ENCODE peak calls at places on chromosome 12, in eight cellular contexts. One of them, this sample, is unnamed.

GRCh38 chr12:82527165-82527780 is 159.4 kb upstream of the TMTC2 start:
- DNase-seq in iris pigment epithelial cell: peak
- DNase-seq in T-helper 2 cell: no peak
- DNase-seq in retina: peak
- DNase-seq in stimulated activated naive CD8-positive, alpha-beta T cell treated with anti-CD3 and anti-CD28 coated beads, Interleukin-15, Interleukin-2, amounts not matched to agents 100 U/mL and 50 U/mL, for 24 hours: peak
- DNase-seq in HT-29: peak
- DNase-seq in naive B cell: no peak
- DNase-seq in stimulated activated CD8-positive, alpha-beta memory T cell treated with anti-CD3 and anti-CD28 coated beads, Interleukin-2, amount 100 ng/mL, for 1 hour: no peak
- DNase-seq in this sample: peak

GRCh38 chr12:54005531-54005852 is 3.3 kb upstream of the HOXC8 start:
- DNase-seq in iris pigment epithelial cell: no peak
- DNase-seq in T-helper 2 cell: no peak
- DNase-seq in HT-29: no peak
- DNase-seq in stimulated activated naive CD8-positive, alpha-beta T cell treated with anti-CD3 and anti-CD28 coated beads, Interleukin-15, Interleukin-2, amounts not matched to agents 100 U/mL and 50 U/mL, for 24 hours: no peak
- DNase-seq in retina: no peak
- DNase-seq in naive B cell: no peak
- DNase-seq in stimulated activated CD8-positive, alpha-beta memory T cell treated with anti-CD3 and anti-CD28 coated beads, Interleukin-2, amount 100 ng/mL, for 1 hour: no peak
- DNase-seq in this sample: no peak

GRCh38 chr12:78853231-78853630 is 11.3 kb upstream of the SYT1 start:
- DNase-seq in iris pigment epithelial cell: no peak
- DNase-seq in stimulated activated CD8-positive, alpha-beta memory T cell treated with anti-CD3 and anti-CD28 coated beads, Interleukin-2, amount 100 ng/mL, for 1 hour: no peak
- DNase-seq in naive B cell: no peak
- DNase-seq in stimulated activated naive CD8-positive, alpha-beta T cell treated with anti-CD3 and anti-CD28 coated beads, Interleukin-15, Interleukin-2, amounts not matched to agents 100 U/mL and 50 U/mL, for 24 hours: no peak
- DNase-seq in retina: no peak
- DNase-seq in HT-29: no peak
- DNase-seq in T-helper 2 cell: no peak
- DNase-seq in this sample: no peak

GRCh38 chr12:47302111-47302597 is 222.4 kb upstream of the AMIGO2 start:
- DNase-seq in stimulated activated CD8-positive, alpha-beta memory T cell treated with anti-CD3 and anti-CD28 coated beads, Interleukin-2, amount 100 ng/mL, for 1 hour: no peak
- DNase-seq in retina: no peak
- DNase-seq in naive B cell: no peak
- DNase-seq in T-helper 2 cell: no peak
- DNase-seq in stimulated activated naive CD8-positive, alpha-beta T cell treated with anti-CD3 and anti-CD28 coated beads, Interleukin-15, Interleukin-2, amounts not matched to agents 100 U/mL and 50 U/mL, for 24 hours: peak
- DNase-seq in HT-29: peak
- DNase-seq in iris pigment epithelial cell: no peak
- DNase-seq in this sample: peak

GRCh38 chr12:92068441-92068840 is 77.2 kb downstream of the BTG1 start:
- DNase-seq in naive B cell: no peak
- DNase-seq in iris pigment epithelial cell: peak
- DNase-seq in stimulated activated CD8-positive, alpha-beta memory T cell treated with anti-CD3 and anti-CD28 coated beads, Interleukin-2, amount 100 ng/mL, for 1 hour: no peak
- DNase-seq in stimulated activated naive CD8-positive, alpha-beta T cell treated with anti-CD3 and anti-CD28 coated beads, Interleukin-15, Interleukin-2, amounts not matched to agents 100 U/mL and 50 U/mL, for 24 hours: no peak
- DNase-seq in retina: no peak
- DNase-seq in HT-29: peak
- DNase-seq in T-helper 2 cell: no peak
- DNase-seq in this sample: no peak

GRCh38 chr12:71938728-71939385 is at the start of gene TPH2:
- DNase-seq in retina: peak
- DNase-seq in naive B cell: peak
- DNase-seq in T-helper 2 cell: peak
- DNase-seq in stimulated activated naive CD8-positive, alpha-beta T cell treated with anti-CD3 and anti-CD28 coated beads, Interleukin-15, Interleukin-2, amounts not matched to agents 100 U/mL and 50 U/mL, for 24 hours: peak
- DNase-seq in stimulated activated CD8-positive, alpha-beta memory T cell treated with anti-CD3 and anti-CD28 coated beads, Interleukin-2, amount 100 ng/mL, for 1 hour: no peak
- DNase-seq in HT-29: peak
- DNase-seq in iris pigment epithelial cell: peak
- DNase-seq in this sample: no peak

GRCh38 chr12:46944104-46944503 is 118.3 kb upstream of the SLC38A4 start:
- DNase-seq in stimulated activated naive CD8-positive, alpha-beta T cell treated with anti-CD3 and anti-CD28 coated beads, Interleukin-15, Interleukin-2, amounts not matched to agents 100 U/mL and 50 U/mL, for 24 hours: no peak
- DNase-seq in retina: no peak
- DNase-seq in naive B cell: no peak
- DNase-seq in stimulated activated CD8-positive, alpha-beta memory T cell treated with anti-CD3 and anti-CD28 coated beads, Interleukin-2, amount 100 ng/mL, for 1 hour: no peak
- DNase-seq in HT-29: peak
- DNase-seq in T-helper 2 cell: no peak
- DNase-seq in iris pigment epithelial cell: peak
- DNase-seq in this sample: no peak

GRCh38 chr12:31732926-31733548 is 4.2 kb upstream of the AMN1 start:
- DNase-seq in naive B cell: no peak
- DNase-seq in stimulated activated naive CD8-positive, alpha-beta T cell treated with anti-CD3 and anti-CD28 coated beads, Interleukin-15, Interleukin-2, amounts not matched to agents 100 U/mL and 50 U/mL, for 24 hours: peak
- DNase-seq in iris pigment epithelial cell: peak
- DNase-seq in HT-29: peak
- DNase-seq in T-helper 2 cell: no peak
- DNase-seq in retina: no peak
- DNase-seq in stimulated activated CD8-positive, alpha-beta memory T cell treated with anti-CD3 and anti-CD28 coated beads, Interleukin-2, amount 100 ng/mL, for 1 hour: no peak
- DNase-seq in this sample: no peak

This sample was measured in HuH-7.5.